ENCODE peak calls at places on chromosome 19, in nine cellular contexts. M is body of pancreas, O is ovary, Q is A549, D is IMR-90, F is esophagus squamous epithelium, E is H54, U is heart left ventricle, G is uterus. P is an unnamed sample.

GRCh38 chr19:15260939-15261338 is 28.7 kb upstream of the EPHX3 start:
- DNase-seq in U (no peak), G (no peak), E (no peak), Q (peak), M (no peak), D (no peak), O (no peak), F (no peak), P (no peak)

GRCh38 chr19:29663861-29664752 is 1.2 kb upstream of the PLEKHF1 start:
- DNase-seq in E (no peak), Q (no peak), M (no peak), O (no peak), U (no peak), G (no peak), D (peak), F (no peak), P (no peak)

GRCh38 chr19:53388168-53388567 is 6.8 kb upstream of the ZNF765 start:
- DNase-seq in F (no peak), M (no peak), E (no peak), U (no peak), O (no peak), Q (no peak), D (peak), G (no peak), P (no peak)

GRCh38 chr19:51025401-51025800 is 1.0 kb downstream of the KLK11 start:
- DNase-seq in M (no peak), G (no peak), Q (no peak), O (peak), D (no peak), E (no peak), U (no peak), F (no peak), P (no peak)

GRCh38 chr19:47020992-47021496 is 1.4 kb downstream of the NPAS1 start:
- DNase-seq in O (no peak), E (no peak), U (no peak), M (no peak), D (no peak), F (no peak), Q (peak), G (no peak), P (no peak)

GRCh38 chr19:40025938-40026596 is 29.2 kb downstream of the ZNF546 start:
- DNase-seq in M (no peak), U (no peak), Q (no peak), D (no peak), O (no peak), G (no peak), F (no peak), E (no peak), P (no peak)

GRCh38 chr19:38901683-38902082 is 1.9 kb downstream of the NFKBIB start:
- DNase-seq in F (no peak), U (no peak), D (no peak), E (no peak), M (no peak), G (no peak), Q (no peak), O (no peak), P (no peak)

GRCh38 chr19:17244618-17245534 is 843 bp downstream of the NR2F6 start:
- DNase-seq in D (no peak), Q (no peak), O (peak), F (no peak), M (peak), G (peak), U (peak), E (no peak), P (no peak)

GRCh38 chr19:13208131-13208963 is 58.1 kb downstream of the IER2 start:
- DNase-seq in M (no peak), E (no peak), D (peak), O (peak), Q (no peak), U (no peak), G (peak), F (no peak), P (peak)

GRCh38 chr19:50214699-50215543 is 11.5 kb downstream of the MYH14 start:
- DNase-seq in E (no peak), U (no peak), D (no peak), Q (no peak), G (no peak), M (peak), F (no peak), O (no peak), P (no peak)

GRCh38 chr19:54312436-54313362 is at the start of gene LILRA5:
- DNase-seq in M (no peak), G (no peak), U (no peak), D (no peak), E (no peak), O (no peak), F (no peak), Q (no peak), P (no peak)

GRCh38 chr19:42206871-42207755 is 10.4 kb downstream of the DEDD2 start:
- DNase-seq in G (no peak), D (peak), Q (no peak), O (no peak), M (no peak), U (no peak), E (peak), F (no peak), P (no peak)

GRCh38 chr19:32138416-32138815 is 207.0 kb upstream of the ZNF507 start:
- DNase-seq in M (no peak), D (no peak), Q (no peak), O (no peak), E (no peak), U (no peak), F (no peak), G (no peak), P (no peak)

GRCh38 chr19:49421039-49421877 is 2.0 kb downstream of the PTH2 start:
- DNase-seq in F (no peak), U (peak), M (peak), D (peak), E (no peak), G (peak), O (peak), Q (no peak), P (peak)

GRCh38 chr19:11375143-11375948 is 880 bp downstream of the SWSAP1 start:
- DNase-seq in O (peak), F (no peak), Q (no peak), E (no peak), M (peak), D (no peak), U (peak), G (peak), P (peak)

GRCh38 chr19:47229674-47230121 is 1.3 kb downstream of the BBC3 start:
- DNase-seq in G (no peak), F (no peak), Q (peak), D (peak), U (no peak), M (no peak), O (no peak), E (no peak), P (peak)

GRCh38 chr19:18647807-18648206 is 11.0 kb downstream of the KLHL26 start:
- DNase-seq in O (no peak), U (no peak), Q (no peak), D (no peak), E (no peak), F (no peak), M (no peak), G (no peak), P (no peak)

GRCh38 chr19:15304140-15304705 is 28.1 kb downstream of the BRD4 start:
- DNase-seq in M (no peak), G (no peak), F (no peak), D (no peak), E (no peak), U (no peak), Q (peak), O (no peak), P (no peak)

GRCh38 chr19:42201489-42202289 is 15.8 kb downstream of the DEDD2 start:
- DNase-seq in E (no peak), D (no peak), Q (no peak), M (no peak), O (no peak), F (no peak), U (peak), G (no peak), P (no peak)

GRCh38 chr19:50450369-50451222 is 17.9 kb downstream of the MYBPC2 start:
- DNase-seq in M (no peak), O (no peak), U (no peak), D (no peak), E (no peak), F (no peak), G (no peak), Q (no peak), P (no peak)

GRCh38 chr19:15454371-15454800 is 4.6 kb upstream of the WIZ start:
- DNase-seq in D (no peak), E (peak), U (no peak), G (no peak), Q (peak), O (no peak), F (no peak), M (peak), P (no peak)

GRCh38 chr19:14031719-14032480 is at the start of gene IL27RA:
- DNase-seq in U (peak), M (peak), F (no peak), E (peak), Q (peak), O (peak), D (peak), G (peak), P (peak)

GRCh38 chr19:30369833-30370232 is 2.4 kb upstream of the ZNF536 start:
- DNase-seq in U (no peak), E (no peak), M (no peak), D (no peak), F (no peak), G (no peak), O (no peak), Q (no peak), P (no peak)

GRCh38 chr19:11203194-11204075 is 6.1 kb upstream of the KANK2 start:
- DNase-seq in Q (peak), G (peak), F (no peak), D (peak), E (peak), U (peak), O (peak), M (peak), P (peak)

GRCh38 chr19:9785367-9786331 is 17.1 kb upstream of the ZNF846 start:
- DNase-seq in E (peak), O (peak), Q (peak), D (peak), G (peak), M (peak), F (peak), U (peak), P (peak)
- TF ChIP-seq POLR2A in E (peak), O (peak), Q (no peak), D (peak), G (peak), M (peak), F (peak), U (no peak), P (peak)

GRCh38 chr19:5687360-5688198 is 2.5 kb upstream of the RPL36 start:
- DNase-seq in Q (no peak), O (peak), D (no peak), G (no peak), M (no peak), F (no peak), E (no peak), U (no peak), P (no peak)
- TF ChIP-seq POLR2A in Q (no peak), O (no peak), D (no peak), G (no peak), M (no peak), F (no peak), E (no peak), U (no peak), P (no peak)

GRCh38 chr19:44848036-44848804 is 2.1 kb downstream of the NECTIN2 start:
- DNase-seq in O (peak), F (no peak), G (peak), D (peak), U (peak), M (peak), Q (no peak), E (no peak), P (peak)

GRCh38 chr19:44848805-44849457 is 2.8 kb downstream of the NECTIN2 start:
- DNase-seq in O (peak), U (peak), F (no peak), E (no peak), Q (no peak), D (no peak), G (no peak), M (no peak), P (peak)

GRCh38 chr19:44851427-44851826 is 5.3 kb downstream of the NECTIN2 start:
- DNase-seq in E (no peak), G (no peak), M (no peak), F (no peak), D (no peak), U (no peak), Q (no peak), O (no peak), P (no peak)

GRCh38 chr19:44847144-44848035 is 1.3 kb downstream of the NECTIN2 start:
- DNase-seq in F (no peak), O (peak), M (peak), G (peak), E (no peak), D (peak), Q (peak), U (peak), P (peak)

GRCh38 chr19:44850641-44851109 is 4.6 kb downstream of the NECTIN2 start:
- DNase-seq in F (no peak), G (no peak), U (peak), Q (no peak), E (no peak), O (no peak), D (no peak), M (no peak), P (peak)
- TF ChIP-seq POLR2A in F (no peak), G (no peak), U (no peak), Q (no peak), E (no peak), O (no peak), D (no peak), M (no peak), P (no peak)

GRCh38 chr19:802888-803561 is 5.8 kb downstream of the PTBP1 start:
- DNase-seq in D (no peak), E (no peak), M (no peak), U (no peak), Q (no peak), G (no peak), F (no peak), O (peak), P (no peak)

GRCh38 chr19:803686-804418 is 6.6 kb downstream of the PTBP1 start:
- DNase-seq in O (no peak), U (no peak), Q (no peak), E (no peak), D (no peak), M (no peak), G (no peak), F (no peak), P (no peak)

GRCh38 chr19:805600-806550 is 8.6 kb downstream of the PTBP1 start:
- DNase-seq in D (no peak), U (no peak), G (no peak), F (no peak), Q (no peak), O (no peak), M (no peak), E (no peak), P (peak)

GRCh38 chr19:805161-805561 is 7.9 kb downstream of the PTBP1 start:
- DNase-seq in O (no peak), F (no peak), M (no peak), D (no peak), G (no peak), Q (no peak), E (no peak), U (no peak), P (no peak)

DNA sequence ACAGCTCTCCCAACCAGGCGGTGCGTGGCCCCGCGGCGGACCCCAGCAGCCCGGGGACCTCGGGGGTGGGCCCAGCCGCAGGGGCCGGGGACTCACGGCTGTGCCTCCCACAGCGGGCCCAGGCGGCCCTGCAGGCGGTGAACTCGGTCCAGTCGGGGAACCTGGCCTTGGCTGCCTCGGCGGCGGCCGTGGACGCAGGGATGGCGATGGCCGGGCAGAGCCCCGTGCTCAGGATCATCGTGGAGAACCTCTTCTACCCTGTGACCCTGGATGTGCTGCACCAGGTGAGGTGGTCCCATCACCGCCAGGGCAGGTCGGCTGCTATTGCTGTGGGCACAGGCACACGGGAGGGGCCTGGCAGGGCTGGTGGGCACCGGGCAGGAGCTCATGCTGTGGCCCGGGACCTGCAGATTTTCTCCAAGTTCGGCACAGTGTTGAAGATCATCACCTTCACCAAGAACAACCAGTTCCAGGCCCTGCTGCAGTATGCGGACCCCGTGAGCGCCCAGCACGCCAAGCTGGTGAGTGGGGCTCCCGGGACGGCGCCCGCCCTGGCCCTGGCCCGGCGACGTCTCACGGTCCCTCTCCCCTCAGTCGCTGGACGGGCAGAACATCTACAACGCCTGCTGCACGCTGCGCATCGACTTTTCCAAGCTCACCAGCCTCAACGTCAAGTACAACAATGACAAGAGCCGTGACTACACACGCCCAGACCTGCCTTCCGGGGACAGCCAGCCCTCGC is 7.3 kb downstream of the PTBP1 start:
- DNase-seq in E (no peak), M (no peak), G (no peak), D (no peak), Q (no peak), O (no peak), U (no peak), F (no peak), P (no peak)
- TF ChIP-seq POLR2A in E (no peak), M (no peak), G (no peak), D (no peak), Q (no peak), O (no peak), U (no peak), F (no peak), P (no peak)

DNA sequence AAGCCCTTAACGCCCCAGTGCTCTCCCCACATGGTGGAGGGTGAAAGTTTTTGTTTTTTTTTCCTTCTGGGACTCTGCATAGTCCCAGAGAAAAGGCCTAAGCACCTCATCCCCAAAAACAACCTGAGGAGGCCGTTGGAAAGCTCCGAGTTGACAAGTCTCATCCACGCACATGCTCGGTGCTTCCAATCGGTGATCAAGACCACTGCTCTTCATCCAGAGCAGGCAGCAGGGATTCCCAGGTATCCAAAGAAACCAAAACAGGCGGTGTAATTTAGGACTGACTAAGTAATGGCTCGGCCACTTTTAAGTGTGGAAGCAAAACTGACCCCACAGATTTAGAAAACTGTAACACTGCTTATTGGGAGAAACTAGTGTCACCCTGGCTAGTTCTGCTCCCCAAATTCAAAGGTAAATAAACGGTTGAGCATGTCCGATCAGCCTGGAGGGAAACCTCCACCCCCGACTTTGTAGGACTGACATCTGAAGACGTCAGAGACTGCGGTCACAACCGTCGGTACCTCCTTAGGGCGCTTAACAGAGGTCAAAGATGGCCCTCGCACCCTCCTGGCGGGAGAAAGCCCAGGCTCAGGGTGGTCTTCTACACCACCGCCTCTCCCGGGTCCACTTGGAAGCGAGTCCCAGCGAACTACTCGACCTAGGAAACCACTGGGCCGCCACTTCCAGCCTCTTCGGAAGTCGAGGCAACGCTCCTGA is 997 bp upstream of the ZNF446 start:
- DNase-seq in E (no peak), M (no peak), D (no peak), Q (no peak), F (no peak), U (no peak), O (no peak), G (no peak), P (no peak)
- TF ChIP-seq POLR2A in E (no peak), M (no peak), D (no peak), Q (no peak), F (no peak), U (no peak), O (no peak), G (no peak), P (no peak)